ENCODE peak calls at places on chromosome 1, in nine cellular contexts. K is esophagus squamous epithelium, C is WERI-Rb-1, N is HFFc6, T is PC-3, Q is foreskin fibroblast, Y is RWPE1, F is AG10803, B is A549. U is an unnamed sample.

GRCh38 chr1:224592636-224593579 is 23.2 kb upstream of the CNIH3 start:
- DNase-seq in K (no peak), C (no peak), N (peak; percentile 84), T (peak; percentile 63), Q (peak; percentile 94), Y (peak; percentile 22), F (peak; percentile 95), B (no peak), U (peak; percentile 86)

GRCh38 chr1:239951518-239952130 is 140.1 kb upstream of the FMN2 start:
- DNase-seq in K (no peak), C (peak; percentile 87), N (peak; percentile 61), T (peak; percentile 90), Q (peak; percentile 85), Y (peak; percentile 59), F (peak; percentile 72), B (peak; percentile 79), U (peak; percentile 92)

GRCh38 chr1:160726498-160727391 is 12.3 kb upstream of the SLAMF7 start:
- DNase-seq in K (no peak), C (peak; percentile 59), N (peak; percentile 62), T (peak; percentile 93), Q (peak; percentile 5), Y (peak; percentile 57), F (peak; percentile 45), B (peak; percentile 86), U (peak; percentile 90)

GRCh38 chr1:119711804-119712341 is at the start of gene PHGDH:
- DNase-seq in K (no peak), C (peak; percentile 56), N (peak; percentile 78), T (peak; percentile 89), Q (peak; percentile 95), Y (peak; percentile 97), F (peak; percentile 93), B (peak; percentile 76), U (peak; percentile 92)

GRCh38 chr1:67058242-67058641 is 4.3 kb upstream of the SLC35D1 start:
- DNase-seq in K (no peak), C (no peak), N (no peak), T (no peak), Q (no peak), Y (no peak), F (no peak), B (no peak), U (no peak)

GRCh38 chr1:107140703-107141490 is at the start of gene NTNG1:
- DNase-seq in K (no peak), C (no peak), N (no peak), T (peak; percentile 64), Q (peak; percentile 66), Y (no peak), F (no peak), B (no peak), U (no peak)

GRCh38 chr1:21816602-21817302 is 4.7 kb downstream of the LDLRAD2 start:
- DNase-seq in K (no peak), C (no peak), N (peak; percentile 70), T (peak; percentile 80), Q (peak; percentile 86), Y (peak; percentile 46), F (peak; percentile 68), B (no peak), U (peak; percentile 30)

GRCh38 chr1:201750934-201751333 is 78.0 kb upstream of the IPO9 start:
- DNase-seq in K (no peak), C (no peak), N (peak; percentile 76), T (no peak), Q (no peak), Y (no peak), F (peak; percentile 68), B (no peak), U (peak; percentile 83)

GRCh38 chr1:226738995-226739695 is at the start of gene ITPKB:
- DNase-seq in K (no peak), C (no peak), N (no peak), T (peak; percentile 82), Q (peak; percentile 78), Y (peak; percentile 68), F (peak; percentile 45), B (peak; percentile 44), U (peak; percentile 76)

GRCh38 chr1:226738421-226738994 is 574 bp downstream of the ITPKB start:
- DNase-seq in K (no peak), C (peak; percentile 20), N (no peak), T (peak; percentile 60), Q (peak; percentile 66), Y (peak; percentile 47), F (peak; percentile 16), B (peak; percentile 44), U (peak; percentile 64)

GRCh38 chr1:226736908-226737818 is 1.9 kb downstream of the ITPKB start:
- DNase-seq in K (no peak), C (peak; percentile 30), N (no peak), T (peak; percentile 53), Q (peak; percentile 69), Y (no peak), F (peak; percentile 35), B (no peak), U (no peak)

GRCh38 chr1:226736001-226736907 is 2.8 kb downstream of the ITPKB start:
- DNase-seq in K (no peak), C (no peak), N (no peak), T (no peak), Q (no peak), Y (no peak), F (no peak), B (no peak), U (no peak)

DNA sequence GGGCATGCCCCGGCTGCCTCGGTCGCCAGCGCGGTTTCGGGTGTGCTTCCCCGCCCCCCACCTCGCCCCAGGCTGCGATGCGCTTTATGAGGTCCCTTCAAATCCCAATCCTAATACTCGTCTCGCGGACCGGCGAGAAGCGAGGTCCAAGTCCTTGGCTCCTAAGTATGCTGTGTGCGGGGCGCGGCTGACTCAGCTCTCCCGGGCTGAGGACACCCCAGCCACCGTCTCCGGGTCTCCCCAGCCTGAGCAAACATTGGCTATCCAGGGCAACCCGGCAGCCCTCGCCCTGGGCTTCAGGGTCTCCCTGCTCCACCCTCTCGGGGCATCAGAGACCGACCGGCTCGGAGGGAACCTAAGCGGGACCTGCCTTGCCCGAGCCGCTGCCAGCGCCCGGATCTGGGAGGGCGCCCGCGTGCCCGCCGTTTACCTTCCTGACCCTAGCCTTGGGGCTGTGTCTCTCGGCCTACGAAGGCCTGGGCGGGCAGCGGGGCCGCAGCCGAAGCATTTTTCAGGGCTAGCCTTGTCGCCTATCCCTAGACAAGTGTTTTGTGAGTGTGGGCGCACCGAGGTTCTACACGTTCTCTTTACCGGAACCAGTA is 1.2 kb downstream of the ITPKB start:
- DNase-seq in K (no peak), C (peak; percentile 16), N (peak; percentile 6), T (peak; percentile 61), Q (peak; percentile 72), Y (peak; percentile 52), F (peak; percentile 25), B (peak; percentile 27), U (peak; percentile 74)
- TF ChIP-seq CTCF in K (no peak), C (no peak), N (no peak), T (no peak), Q (no peak), Y (no peak), F (no peak), B (no peak), U (no peak)

DNA sequence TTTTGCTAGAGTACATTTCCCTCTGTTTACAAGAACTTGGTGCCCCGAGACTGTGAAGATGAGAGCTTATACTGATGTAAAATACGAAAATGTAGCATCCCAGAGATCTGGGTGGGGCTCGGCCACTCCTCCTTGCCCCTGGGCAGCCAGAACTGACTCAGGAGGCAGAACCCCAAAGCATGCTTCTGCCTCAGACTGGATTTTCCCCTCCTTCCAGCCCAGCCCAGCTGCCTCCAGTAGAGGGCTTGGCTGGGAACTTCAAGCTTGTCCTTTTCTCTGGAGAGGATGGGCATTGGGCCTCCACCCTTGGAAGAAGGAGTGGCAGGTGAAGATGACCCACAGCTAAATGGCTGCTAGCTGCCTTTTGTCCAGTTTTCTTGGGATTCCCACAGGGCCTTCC is 24.3 kb upstream of the BTG2 start:
- DNase-seq in K (no peak), C (peak; percentile 72), N (peak; percentile 60), T (peak; percentile 46), Q (peak; percentile 67), Y (peak; percentile 92), F (no peak), B (peak; percentile 60), U (peak; percentile 79)
- TF ChIP-seq CTCF in K (no peak), C (peak; percentile 67), N (peak; percentile 50), T (peak; percentile 33), Q (peak; percentile 28), Y (no peak), F (no peak), B (no peak), U (peak; percentile 39)

GRCh38 chr1:39818482-39818881 is 29.8 kb upstream of the BMP8B start:
- DNase-seq in K (no peak), C (no peak), N (no peak), T (peak; percentile 75), Q (no peak), Y (peak; percentile 23), F (no peak), B (no peak), U (peak; percentile 85)

GRCh38 chr1:39822146-39822545 is 33.5 kb upstream of the BMP8B start:
- DNase-seq in K (no peak), C (no peak), N (peak; percentile 70), T (no peak), Q (no peak), Y (no peak), F (no peak), B (no peak), U (no peak)

GRCh38 chr1:39812913-39813312 is 24.2 kb upstream of the BMP8B start:
- DNase-seq in K (no peak), C (no peak), N (no peak), T (no peak), Q (no peak), Y (no peak), F (no peak), B (no peak), U (no peak)

GRCh38 chr1:39819091-39819812 is 30.6 kb upstream of the BMP8B start:
- DNase-seq in K (no peak), C (no peak), N (no peak), T (no peak), Q (no peak), Y (no peak), F (no peak), B (no peak), U (peak; percentile 63)

GRCh38 chr1:39816431-39817090 is 27.9 kb upstream of the BMP8B start:
- DNase-seq in K (peak; percentile 33), C (peak; percentile 81), N (peak; percentile 85), T (peak; percentile 89), Q (peak; percentile 84), Y (peak; percentile 60), F (peak; percentile 79), B (peak; percentile 68), U (peak; percentile 72)
- TF ChIP-seq CTCF in K (peak; percentile 72), C (peak; percentile 80), N (peak; percentile 91), T (peak; percentile 75), Q (peak; percentile 75), Y (peak; percentile 88), F (peak; percentile 80), B (peak; percentile 64), U (peak; percentile 58)

DNA sequence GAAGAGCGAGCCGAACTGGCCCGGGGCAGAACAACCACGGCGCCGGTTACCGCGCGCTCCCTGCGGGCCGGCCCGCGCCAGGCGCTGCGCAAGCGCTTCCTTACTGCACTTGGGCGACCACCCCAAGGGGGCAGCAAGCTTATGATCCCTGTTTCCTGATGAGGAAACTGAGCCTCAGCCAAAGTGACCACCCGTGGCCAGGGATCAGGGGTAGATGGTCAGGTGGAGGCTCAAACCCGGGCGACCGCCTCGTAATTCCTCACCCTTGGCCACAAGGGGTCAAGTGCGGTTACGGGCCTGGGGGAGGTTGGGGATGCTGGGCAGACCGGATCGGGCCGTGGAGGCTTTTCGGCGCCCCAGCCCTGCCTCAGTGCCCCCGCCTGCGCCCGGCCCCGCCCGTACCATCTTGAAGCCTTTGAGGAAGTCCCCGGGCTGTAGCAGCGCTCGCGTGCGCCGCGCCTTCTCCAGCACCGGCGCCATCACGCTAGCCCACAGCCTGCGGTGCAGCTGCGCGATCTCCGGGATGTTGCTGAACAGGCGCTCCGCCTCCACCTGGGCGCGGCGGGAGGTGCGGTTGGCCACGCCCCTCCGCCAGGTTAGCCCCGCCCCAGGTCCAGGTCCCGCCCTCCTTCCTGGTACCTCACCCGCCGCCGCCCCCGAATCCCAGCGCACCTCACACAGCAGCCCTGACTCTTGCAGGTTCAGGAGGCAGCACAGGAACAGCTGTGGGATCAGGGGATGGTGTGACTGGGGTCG is 5.3 kb upstream of the TNFRSF25 start:
- DNase-seq in K (no peak), C (no peak), N (no peak), T (no peak), Q (no peak), Y (no peak), F (no peak), B (no peak), U (no peak)
- TF ChIP-seq CTCF in K (no peak), C (no peak), N (peak; percentile 10), T (no peak), Q (no peak), Y (no peak), F (no peak), B (no peak), U (no peak)

U was measured in MCF 10A.